ENCODE peak calls at places on chromosomes 16 and 17, in four cellular contexts. U is mesothelial cell of epicardium, H is brain microvascular endothelial cell, Z is thyroid gland. W is an unnamed sample.

GRCh38 chr16:11632455-11632921 is 35.8 kb upstream of the SNN start:
- DNase-seq in U (peak; percentile 73), Z (no peak), H (peak; percentile 52), W (peak; percentile 94)

GRCh38 chr16:46620265-46621005 is 744 bp downstream of the SHCBP1 start:
- DNase-seq in U (no peak), Z (peak; percentile 3), H (peak; percentile 8), W (no peak)

GRCh38 chr16:30721606-30722005 is 22.6 kb downstream of the SRCAP start:
- DNase-seq in U (no peak), Z (no peak), H (no peak), W (no peak)

GRCh38 chr16:19240494-19240893 is 45.0 kb upstream of the CLEC19A start:
- DNase-seq in H (no peak), U (no peak), Z (no peak), W (no peak)

GRCh38 chr17:75853410-75853809 is 1.7 kb downstream of the WBP2 start:
- DNase-seq in Z (no peak), U (no peak), H (peak; percentile 86), W (no peak)

GRCh38 chr16:85412911-85413520 is 200.1 kb upstream of the GSE1 start:
- DNase-seq in Z (no peak), H (no peak), U (peak; percentile 36), W (no peak)

GRCh38 chr17:27293359-27293897 is 486 bp upstream of the WSB1 start:
- DNase-seq in Z (peak; percentile 32), H (no peak), U (peak; percentile 45), W (no peak)

GRCh38 chr17:14904406-14904805 is 360.7 kb downstream of the PMP22 start:
- DNase-seq in Z (no peak), H (peak; percentile 19), U (no peak), W (no peak)

GRCh38 chr16:74717367-74717766 is 16.7 kb upstream of the MLKL start:
- DNase-seq in Z (no peak), H (no peak), U (no peak), W (no peak)

GRCh38 chr16:75097941-75098897 is 18.4 kb downstream of the LDHD start:
- DNase-seq in Z (peak; percentile 88), H (no peak), U (no peak), W (no peak)

GRCh38 chr16:84117482-84117843 is 721 bp upstream of the MBTPS1 start:
- DNase-seq in H (peak; percentile 23), U (no peak), Z (peak; percentile 30), W (peak; percentile 73)

GRCh38 chr17:1367351-1367745 is 32.7 kb downstream of the YWHAE start:
- DNase-seq in Z (no peak), U (no peak), H (no peak), W (no peak)

GRCh38 chr16:85444879-85445778 is 168.0 kb upstream of the GSE1 start:
- DNase-seq in Z (peak; percentile 42), U (no peak), H (no peak), W (no peak)

GRCh38 chr16:85767569-85767968 is 16.7 kb upstream of the C16orf74 start:
- DNase-seq in H (peak; percentile 82), Z (no peak), U (no peak), W (no peak)

GRCh38 chr17:67400193-67400592 is 23.1 kb downstream of the PITPNC1 start:
- DNase-seq in U (no peak), H (no peak), Z (no peak), W (no peak)

GRCh38 chr17:42288985-42289862 is 926 bp downstream of the STAT5A start:
- DNase-seq in Z (peak; percentile 61), U (no peak), H (no peak), W (no peak)

GRCh38 chr17:17377071-17377487 is 73.9 kb downstream of the NT5M start:
- DNase-seq in U (no peak), H (no peak), Z (peak; percentile 49), W (no peak)

GRCh38 chr17:59221159-59221847 is 992 bp downstream of the GDPD1 start:
- DNase-seq in U (no peak), Z (no peak), H (no peak), W (no peak)

GRCh38 chr17:80220709-80221215 is 535 bp downstream of the SLC26A11 start:
- DNase-seq in H (no peak), U (peak; percentile 60), Z (peak; percentile 66), W (no peak)

GRCh38 chr16:81790277-81790676 is 11.2 kb downstream of the PLCG2 start:
- DNase-seq in Z (no peak), U (no peak), H (no peak), W (no peak)

GRCh38 chr17:3894927-3895343 is 2.1 kb upstream of the CAMKK1 start:
- DNase-seq in H (no peak), Z (peak; percentile 89), U (no peak), W (no peak)

GRCh38 chr16:73204359-73205152 is 156.6 kb upstream of the ZFHX3 start:
- DNase-seq in U (no peak), H (no peak), Z (peak; percentile 56), W (peak; percentile 69)

GRCh38 chr17:8846768-8847211 is 20.7 kb downstream of the PIK3R6 start:
- DNase-seq in H (peak; percentile 64), Z (no peak), U (no peak), W (no peak)

GRCh38 chr16:50699345-50700159 is 6.1 kb downstream of the NOD2 start:
- DNase-seq in Z (no peak), U (no peak), H (no peak), W (no peak)

GRCh38 chr16:26981266-26981938 is 85.3 kb upstream of the C16orf82 start:
- DNase-seq in Z (no peak), U (no peak), H (peak; percentile 71), W (no peak)

GRCh38 chr16:79618712-79619050 is 18.1 kb upstream of the MAF start:
- DNase-seq in Z (no peak), U (no peak), H (no peak), W (no peak)

GRCh38 chr16:31699601-31700000 is 171.9 kb downstream of the AHSP start:
- DNase-seq in U (no peak), H (no peak), Z (no peak), W (peak; percentile 42)

GRCh38 chr17:81621494-81622230 is 15.2 kb downstream of the NPLOC4 start:
- DNase-seq in Z (peak; percentile 40), U (no peak), H (no peak), W (no peak)

GRCh38 chr16:74035816-74036215 is 260.8 kb upstream of the PSMD7 start:
- DNase-seq in U (no peak), Z (no peak), H (peak; percentile 5), W (no peak)

GRCh38 chr17:2062571-2063183 is 7.8 kb downstream of the HIC1 start:
- DNase-seq in Z (no peak), H (peak; percentile 62), U (no peak), W (no peak)

GRCh38 chr17:15289285-15290185 is 24.4 kb upstream of the PMP22 start:
- DNase-seq in U (no peak), H (peak; percentile 71), Z (no peak), W (no peak)

GRCh38 chr16:50747206-50747956 is 5.5 kb downstream of the CYLD start:
- DNase-seq in Z (no peak), U (no peak), H (no peak), W (no peak)

GRCh38 chr17:32515677-32516383 is 29.0 kb downstream of the CDK5R1 start:
- DNase-seq in H (no peak), U (no peak), Z (no peak), W (no peak)

GRCh38 chr17:40369923-40370322 is 5.4 kb upstream of the GJD3 start:
- DNase-seq in H (no peak), Z (no peak), U (no peak), W (no peak)

GRCh38 chr16:24018485-24018884 is 182.7 kb downstream of the PRKCB start:
- DNase-seq in H (no peak), Z (no peak), U (no peak), W (no peak)

GRCh38 chr17:64732336-64733006 is 70.4 kb upstream of the SMURF2 start:
- DNase-seq in H (peak; percentile 62), U (no peak), Z (peak; percentile 94), W (no peak)

DNA sequence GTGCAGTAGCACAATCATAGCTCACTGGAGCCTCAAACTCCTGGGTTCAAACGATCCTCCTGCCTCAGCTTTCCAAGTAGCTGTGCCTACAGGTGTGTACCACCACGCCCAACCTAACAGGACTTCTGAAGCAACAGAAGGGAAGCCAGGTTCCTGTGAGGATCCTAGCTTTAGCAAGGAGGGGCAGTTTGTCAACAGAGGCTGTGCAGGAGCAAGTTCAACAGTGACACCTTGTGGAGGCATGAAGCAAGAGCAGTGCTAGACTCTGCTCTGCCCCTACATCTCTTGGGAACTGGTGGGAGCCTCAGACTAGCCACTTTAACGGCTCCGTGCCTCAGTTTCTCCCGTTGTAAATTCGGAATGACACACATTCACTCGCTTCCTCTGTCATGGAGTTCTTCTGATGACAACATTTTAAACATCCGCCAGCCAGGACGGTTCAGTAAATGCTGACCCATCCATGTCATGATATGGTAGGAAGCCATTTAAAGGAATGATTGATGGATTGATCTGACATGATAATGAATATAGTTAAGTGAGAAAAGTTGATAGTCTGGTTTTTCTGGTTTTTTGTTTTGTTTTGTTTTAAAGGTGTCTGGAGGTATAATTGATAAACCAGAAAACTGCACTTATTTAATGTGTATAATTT is 218.7 kb downstream of the MRTFB start:
- DNase-seq in Z (no peak), H (no peak), U (peak; percentile 29), W (no peak)
- TF ChIP-seq CTCF in Z (no peak), H (peak; percentile 73), U (no peak), W (peak; percentile 50)

DNA sequence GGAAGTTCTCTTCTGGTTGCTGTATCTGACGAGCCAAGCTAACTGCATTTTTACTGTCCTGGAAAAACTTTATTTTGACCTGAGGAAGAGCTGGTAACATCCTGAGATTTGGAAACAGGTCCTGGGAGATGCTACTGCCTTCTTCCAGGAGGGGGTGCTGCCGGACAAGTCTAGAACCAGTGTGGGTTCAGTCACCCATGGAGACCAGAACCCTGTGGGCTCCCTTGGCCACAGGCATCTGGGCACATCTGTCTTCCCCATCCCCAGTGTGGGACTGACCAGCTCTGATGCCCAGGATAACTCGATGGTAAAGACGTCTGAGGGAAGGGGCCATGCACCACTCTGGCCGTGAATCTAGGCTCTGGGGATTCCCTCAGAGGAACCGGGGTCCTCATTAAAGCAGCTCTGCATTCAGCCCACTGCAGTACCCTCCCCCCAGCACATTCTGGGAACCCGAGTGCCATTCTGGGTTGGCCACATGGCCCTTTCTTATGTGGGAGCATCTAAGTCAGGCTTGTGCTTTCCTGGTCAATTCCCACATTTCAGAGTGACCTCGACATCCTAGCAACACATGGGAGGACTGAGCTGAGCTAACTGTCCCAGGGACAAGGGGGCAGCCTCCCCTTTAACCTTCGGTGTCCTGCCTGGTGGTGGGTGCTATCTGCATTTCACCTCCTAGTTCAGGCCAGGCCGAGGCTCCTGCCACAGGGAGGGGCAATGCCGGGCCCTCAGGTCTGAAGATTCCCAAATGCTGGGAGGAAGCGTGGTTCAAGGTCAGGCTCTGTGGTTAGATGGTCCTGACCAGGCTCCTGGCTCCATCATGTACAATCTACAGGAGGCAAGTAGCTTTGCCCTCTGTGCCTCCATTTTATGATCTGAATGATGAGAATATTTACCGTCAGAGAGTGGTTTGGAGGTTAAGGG is 6.4 kb downstream of the C16orf86 start:
- DNase-seq in Z (peak; percentile 77), U (no peak), H (peak; percentile 56), W (no peak)
- TF ChIP-seq CTCF in Z (peak; percentile 44), U (peak; percentile 43), H (peak; percentile 91), W (peak; percentile 69)

GRCh38 chr17:45438931-45439610 is 6.4 kb upstream of the ARHGAP27 start:
- DNase-seq in U (no peak), H (no peak), Z (no peak), W (no peak)
- TF ChIP-seq CTCF in U (no peak), H (no peak), Z (no peak), W (no peak)

GRCh38 chr16:3152273-3153076 is 17.6 kb downstream of the ZNF213 start:
- DNase-seq in U (peak; percentile 92), Z (peak; percentile 86), H (peak; percentile 91), W (peak; percentile 95)
- TF ChIP-seq CTCF in U (no peak), Z (no peak), H (peak; percentile 57), W (peak; percentile 57)